ENCODE peak calls at places on chromosomes 3 and 15, in four cellular contexts. Z is OCI-LY7, S is GM23248, M is neuronal stem cell. T is an unnamed sample.

GRCh38 chr3:133476971-133477375 is 77.1 kb downstream of the BFSP2 start:
- DNase-seq in Z (peak), S (no peak), M (no peak), T (no peak)

GRCh38 chr3:100954990-100955389 is 38.2 kb downstream of the ABI3BP start:
- DNase-seq in M (no peak), Z (no peak), S (peak), T (peak)

GRCh38 chr15:69472575-69472974 is 20.0 kb downstream of the RPLP1 start:
- DNase-seq in M (no peak), Z (no peak), S (no peak), T (no peak)

GRCh38 chr3:149367021-149367840 is 10.2 kb downstream of the TM4SF1 start:
- DNase-seq in M (no peak), S (peak), Z (no peak), T (no peak)

GRCh38 chr15:51025454-51025846 is 69.3 kb downstream of the TNFAIP8L3 start:
- DNase-seq in Z (no peak), M (no peak), S (no peak), T (no peak)

GRCh38 chr15:32993285-32993684 is 201.2 kb downstream of the FMN1 start:
- DNase-seq in Z (peak), M (no peak), S (peak), T (no peak)

GRCh38 chr15:62649793-62650420 is 392.6 kb upstream of the TPM1 start:
- DNase-seq in S (peak), Z (no peak), M (no peak), T (peak)

GRCh38 chr3:66411436-66411835 is 89.4 kb downstream of the LRIG1 start:
- DNase-seq in S (peak), Z (no peak), M (no peak), T (no peak)

GRCh38 chr3:41193822-41194539 is 5.3 kb upstream of the CTNNB1 start:
- DNase-seq in Z (no peak), M (no peak), S (no peak), T (no peak)

GRCh38 chr15:25481208-25481862 is 42.5 kb upstream of the UBE3A start:
- DNase-seq in Z (no peak), S (peak), M (peak), T (no peak)

GRCh38 chr3:48851407-48851806 is 3.7 kb upstream of the PRKAR2A start:
- DNase-seq in S (peak), Z (peak), M (peak), T (no peak)

GRCh38 chr3:12993623-12994356 is 79.4 kb downstream of the IQSEC1 start:
- DNase-seq in M (no peak), Z (no peak), S (peak), T (peak)

GRCh38 chr15:38134252-38134651 is 118.4 kb upstream of the SPRED1 start:
- DNase-seq in S (no peak), M (no peak), Z (no peak), T (no peak)

GRCh38 chr3:106392905-106393304 is 524.1 kb upstream of the CBLB start:
- DNase-seq in M (no peak), Z (no peak), S (peak), T (no peak)

GRCh38 chr3:45978348-45978747 is 17.3 kb downstream of the FYCO1 start:
- DNase-seq in M (no peak), Z (no peak), S (no peak), T (no peak)

GRCh38 chr3:179967622-179968021 is 69.1 kb downstream of the PEX5L start:
- DNase-seq in Z (no peak), M (no peak), S (peak), T (no peak)

GRCh38 chr15:25736451-25736850 is 126.7 kb downstream of the ATP10A start:
- DNase-seq in M (no peak), Z (no peak), S (peak), T (peak)

GRCh38 chr3:188491276-188491687 is 337.3 kb downstream of the LPP start:
- DNase-seq in S (peak), Z (no peak), M (no peak), T (peak)

GRCh38 chr15:57500256-57500655 is 91.4 kb upstream of the MYZAP start:
- DNase-seq in S (no peak), M (no peak), Z (no peak), T (no peak)

GRCh38 chr3:123083446-123084124 is 16.8 kb downstream of the PDIA5 start:
- DNase-seq in Z (no peak), S (peak), M (no peak), T (no peak)

GRCh38 chr3:170759511-170760173 is 110.4 kb downstream of the RPL22L1 start:
- DNase-seq in M (no peak), Z (no peak), S (no peak), T (no peak)

GRCh38 chr3:58043933-58044332 is 35.7 kb downstream of the FLNB start:
- DNase-seq in S (peak), Z (no peak), M (no peak), T (peak)

GRCh38 chr15:66755298-66756068 is 53.4 kb downstream of the SMAD6 start:
- DNase-seq in M (no peak), Z (no peak), S (no peak), T (no peak)

GRCh38 chr3:82281205-82281604 is 519.8 kb upstream of the GBE1 start:
- DNase-seq in S (peak), Z (no peak), M (peak), T (no peak)

GRCh38 chr15:66771351-66771650 is 69.3 kb downstream of the SMAD6 start:
- DNase-seq in M (no peak), S (no peak), Z (no peak), T (no peak)

GRCh38 chr3:73697020-73697419 is 72.3 kb upstream of the PDZRN3 start:
- DNase-seq in M (no peak), S (no peak), Z (no peak), T (no peak)

GRCh38 chr15:37009288-37009687 is 91.1 kb downstream of the MEIS2 start:
- DNase-seq in M (no peak), S (no peak), Z (no peak), T (no peak)

GRCh38 chr3:6578526-6578925 is 282.4 kb upstream of the GRM7 start:
- DNase-seq in M (no peak), Z (no peak), S (no peak), T (no peak)

GRCh38 chr3:45124379-45124778 is 21.8 kb downstream of the CDCP1 start:
- DNase-seq in S (peak), M (no peak), Z (no peak), T (peak)

GRCh38 chr15:52230073-52230472 is 38.9 kb upstream of the GNB5 start:
- DNase-seq in M (no peak), S (no peak), Z (no peak), T (no peak)

GRCh38 chr3:80677796-80678195 is 910.0 kb upstream of the ROBO1 start:
- DNase-seq in M (no peak), Z (no peak), S (peak), T (no peak)

GRCh38 chr3:176714034-176714433 is 483.2 kb downstream of the TBL1XR1 start:
- DNase-seq in M (no peak), Z (no peak), S (no peak), T (no peak)

GRCh38 chr15:95284487-95284886 is 1046.0 kb upstream of the NR2F2 start:
- DNase-seq in M (no peak), S (no peak), Z (no peak), T (no peak)

GRCh38 chr15:85457392-85457968 is 77.1 kb downstream of the AKAP13 start:
- DNase-seq in S (no peak), M (no peak), Z (peak), T (no peak)

GRCh38 chr15:89071471-89071870 is 16.8 kb upstream of the ABHD2 start:
- DNase-seq in Z (no peak), M (no peak), S (no peak), T (no peak)

GRCh38 chr15:40006646-40007045 is 32.3 kb downstream of the SRP14 start:
- DNase-seq in M (no peak), Z (no peak), S (peak), T (peak)

GRCh38 chr15:83205725-83206324 is 1.8 kb downstream of the HDGFL3 start:
- DNase-seq in M (no peak), S (peak), Z (peak), T (peak)

GRCh38 chr3:30632521-30632920 is 26.1 kb downstream of the TGFBR2 start:
- DNase-seq in M (no peak), Z (no peak), S (no peak), T (no peak)

GRCh38 chr3:30632065-30632464 is 25.7 kb downstream of the TGFBR2 start:
- DNase-seq in M (no peak), S (peak), Z (no peak), T (no peak)

GRCh38 chr3:30637310-30638227 is 31.2 kb downstream of the TGFBR2 start:
- DNase-seq in M (no peak), S (no peak), Z (no peak), T (no peak)

GRCh38 chr3:30633718-30634117 is 27.3 kb downstream of the TGFBR2 start:
- DNase-seq in S (no peak), Z (no peak), M (no peak), T (no peak)

DNA sequence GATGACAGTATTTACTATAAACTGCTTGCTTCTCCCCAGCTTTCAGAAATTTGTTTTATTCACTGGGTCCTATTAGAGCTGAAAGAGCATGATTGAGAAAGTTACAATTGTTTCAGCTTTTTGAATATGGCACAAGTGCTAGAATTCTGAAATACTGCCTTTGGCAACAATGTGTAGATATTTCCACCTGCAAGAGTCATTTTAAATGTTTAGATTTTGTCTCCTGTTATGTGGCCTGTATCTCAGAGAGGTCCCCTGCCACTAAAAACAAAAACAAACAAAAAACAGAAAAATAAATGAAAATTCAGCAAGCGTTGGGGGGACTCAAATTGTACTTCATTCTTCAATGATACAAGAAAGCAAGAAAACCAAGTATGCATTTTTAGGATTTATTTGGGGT is 28.7 kb downstream of the TGFBR2 start:
- DNase-seq in Z (no peak), S (no peak), M (no peak), T (no peak)
- H3K27ac ChIP-seq in Z (peak), S (no peak), M (no peak), T (no peak)

GRCh38 chr3:23647706-23648258 is 158.0 kb upstream of the UBE2E1 start:
- DNase-seq in Z (no peak), M (no peak), S (no peak), T (no peak)

GRCh38 chr3:23649502-23649901 is 156.3 kb upstream of the UBE2E1 start:
- DNase-seq in S (no peak), M (no peak), Z (no peak), T (no peak)

GRCh38 chr3:23648326-23648964 is 157.3 kb upstream of the UBE2E1 start:
- DNase-seq in S (peak), M (no peak), Z (no peak), T (peak)

GRCh38 chr3:23650371-23651140 is 155.2 kb upstream of the UBE2E1 start:
- DNase-seq in M (no peak), S (peak), Z (no peak), T (peak)

GRCh38 chr3:23648965-23649328 is 156.8 kb upstream of the UBE2E1 start:
- DNase-seq in Z (no peak), M (no peak), S (no peak), T (peak)
- H2AFZ ChIP-seq in Z (peak), M (no peak), S (peak), T (peak)

GRCh38 chr15:79004336-79004735 is 59.5 kb upstream of the CTSH start:
- DNase-seq in S (peak), M (no peak), Z (peak), T (peak)

GRCh38 chr15:79003896-79004295 is 59.0 kb upstream of the CTSH start:
- DNase-seq in M (no peak), S (no peak), Z (no peak), T (no peak)

GRCh38 chr15:79002631-79003030 is 57.8 kb upstream of the CTSH start:
- DNase-seq in Z (no peak), S (no peak), M (no peak), T (peak)

GRCh38 chr15:79006071-79006470 is 61.2 kb upstream of the CTSH start:
- DNase-seq in M (no peak), S (no peak), Z (no peak), T (no peak)

GRCh38 chr15:79003301-79003700 is 58.5 kb upstream of the CTSH start:
- DNase-seq in S (peak), Z (no peak), M (no peak), T (peak)
- H3K27ac ChIP-seq in S (no peak), Z (no peak), M (no peak), T (peak)

DNA sequence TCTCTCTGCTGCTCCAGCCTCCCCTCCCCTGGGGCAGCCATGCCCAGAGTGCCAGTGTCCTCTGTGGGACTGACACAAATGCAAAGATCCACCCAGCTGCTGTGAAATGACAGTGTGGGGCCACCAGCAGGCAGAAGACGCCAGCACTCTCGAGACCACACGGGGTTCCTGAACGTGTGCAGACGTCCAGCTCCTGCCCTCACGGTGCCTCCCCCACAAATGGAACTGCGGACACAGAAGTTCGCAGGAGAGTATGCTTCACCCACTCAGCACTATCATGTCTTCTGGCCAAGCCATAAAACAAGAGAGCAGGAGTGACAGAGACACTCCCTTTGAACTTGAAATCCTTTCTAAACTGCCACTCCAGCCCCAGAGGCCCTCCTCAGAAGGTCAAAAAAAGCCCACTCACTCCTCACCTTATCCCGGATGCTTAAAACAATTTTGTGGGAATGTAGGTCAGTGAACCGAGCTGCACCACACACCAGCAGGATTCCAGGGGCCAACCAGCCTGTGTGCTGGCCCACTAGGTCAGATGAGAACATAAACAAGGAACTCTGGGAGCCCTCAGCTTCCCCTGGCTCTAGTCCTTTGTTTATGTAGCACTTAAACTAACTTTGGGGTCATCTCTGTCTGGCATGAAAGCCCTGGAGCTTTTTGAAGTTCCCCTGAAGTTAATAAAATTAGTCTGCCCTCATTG is 112.6 kb downstream of the DNAJB8 start:
- DNase-seq in M (no peak), Z (no peak), S (no peak), T (peak)
- H2AFZ ChIP-seq in M (no peak), Z (no peak), S (no peak), T (no peak)

DNA sequence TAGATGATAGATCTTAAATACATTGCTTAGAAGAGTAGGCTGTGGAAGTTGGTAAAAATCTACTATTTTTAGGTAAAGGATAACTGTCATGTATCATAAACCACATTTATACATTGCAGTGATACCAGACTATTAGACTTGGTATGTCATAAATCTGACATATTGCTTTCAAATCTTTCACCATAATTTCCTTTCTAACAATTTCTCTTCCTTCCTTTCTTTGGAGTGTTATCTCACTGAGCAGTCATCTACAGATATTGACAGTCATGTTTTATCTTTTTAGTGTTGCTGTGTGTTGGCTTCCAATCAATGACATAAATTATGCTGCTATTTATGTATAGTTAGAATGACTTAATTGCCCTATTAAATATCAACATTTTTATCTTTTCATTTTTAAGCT is 588.7 kb downstream of the TUSC7 start:
- DNase-seq in Z (no peak), S (no peak), M (no peak), T (no peak)
- H3K27ac ChIP-seq in Z (no peak), S (no peak), M (no peak), T (no peak)

GRCh38 chr3:129321887-129322286 is 43.2 kb downstream of the HMCES start:
- DNase-seq in S (no peak), Z (no peak), M (no peak), T (peak)

GRCh38 chr3:129326138-129326537 is 47.5 kb downstream of the HMCES start:
- DNase-seq in S (no peak), M (no peak), Z (no peak), T (peak)

GRCh38 chr3:129325383-129325782 is 46.7 kb downstream of the HMCES start:
- DNase-seq in Z (no peak), M (no peak), S (no peak), T (peak)

GRCh38 chr3:129324855-129325254 is 46.2 kb downstream of the HMCES start:
- DNase-seq in Z (no peak), M (no peak), S (no peak), T (peak)

DNA sequence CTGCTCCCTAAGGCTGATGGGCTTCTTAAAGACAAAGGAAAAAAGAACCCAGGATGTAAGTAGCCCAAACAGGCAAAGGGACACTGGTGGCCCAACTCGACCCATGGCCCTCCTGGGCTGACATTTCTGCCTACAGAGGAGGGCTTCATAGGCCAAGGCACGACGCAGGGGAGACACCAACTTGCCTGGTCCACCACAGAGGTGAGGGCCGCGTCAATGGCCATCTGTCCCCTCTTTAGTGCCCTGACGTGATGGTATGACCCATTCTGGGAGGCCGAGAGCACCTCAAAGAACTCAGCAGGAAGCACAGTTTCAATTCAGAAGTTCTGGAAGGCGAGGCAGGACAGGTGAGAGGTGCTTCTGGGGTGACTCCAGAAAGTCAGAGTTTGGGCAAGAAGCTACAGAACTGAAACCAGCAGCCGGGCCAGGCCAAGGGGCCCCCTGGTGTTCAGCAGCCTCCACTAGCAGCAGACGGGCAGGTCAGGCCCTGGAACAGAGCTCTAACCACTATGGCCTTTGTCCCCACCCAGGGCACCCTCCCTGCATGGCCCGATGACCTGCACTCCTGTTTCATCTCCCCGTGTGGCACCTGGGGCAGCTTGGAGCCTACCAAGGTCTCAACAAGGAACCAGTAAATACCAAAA is 45.1 kb downstream of the HMCES start:
- DNase-seq in M (no peak), Z (peak), S (peak), T (peak)
- H2AFZ ChIP-seq in M (no peak), Z (no peak), S (no peak), T (no peak)

GRCh38 chr3:151901282-151901945 is 28.0 kb downstream of the SUCNR1 start:
- DNase-seq in S (no peak), M (no peak), Z (no peak), T (no peak)
- H3K27ac ChIP-seq in S (no peak), M (peak), Z (no peak), T (no peak)

GRCh38 chr3:126267169-126267975 is 87.0 kb upstream of the ALDH1L1 start:
- DNase-seq in S (peak), Z (no peak), M (peak), T (peak)

GRCh38 chr3:126267976-126268615 is 87.7 kb upstream of the ALDH1L1 start:
- DNase-seq in Z (no peak), S (no peak), M (no peak), T (no peak)

GRCh38 chr3:126266291-126266840 is 86.0 kb upstream of the ALDH1L1 start:
- DNase-seq in S (peak), M (no peak), Z (no peak), T (peak)

GRCh38 chr3:126264952-126265351 is 84.6 kb upstream of the ALDH1L1 start:
- DNase-seq in M (no peak), Z (no peak), S (no peak), T (peak)

DNA sequence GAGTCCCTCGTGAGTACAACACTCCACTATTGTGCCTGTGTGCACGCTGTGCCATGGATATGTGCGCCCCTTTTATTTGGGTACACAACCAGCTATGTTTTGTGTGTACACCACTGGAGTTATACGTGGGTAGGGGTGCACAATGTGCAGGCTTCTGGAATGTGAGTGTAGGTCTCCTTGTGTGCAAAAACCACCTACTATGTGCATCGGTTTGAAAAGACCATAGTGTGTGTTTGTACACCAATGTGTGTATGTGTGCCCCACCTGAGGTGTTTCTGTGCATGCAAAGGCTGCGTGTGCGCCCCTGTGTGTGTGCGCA is 86.4 kb upstream of the ALDH1L1 start:
- DNase-seq in M (no peak), Z (no peak), S (no peak), T (no peak)
- H2AFZ ChIP-seq in M (peak), Z (no peak), S (peak), T (peak)

GRCh38 chr3:117398166-117398954 is 688.8 kb downstream of the TUSC7 start:
- DNase-seq in M (peak), Z (no peak), S (no peak), T (no peak)

GRCh38 chr3:117399311-117400068 is 689.9 kb downstream of the TUSC7 start:
- DNase-seq in M (peak), S (peak), Z (no peak), T (no peak)

GRCh38 chr3:117404756-117405155 is 695.2 kb downstream of the TUSC7 start:
- DNase-seq in M (no peak), S (no peak), Z (no peak), T (no peak)

GRCh38 chr3:117404153-117404552 is 694.6 kb downstream of the TUSC7 start:
- DNase-seq in M (no peak), S (peak), Z (no peak), T (no peak)

GRCh38 chr3:117400303-117400702 is 690.7 kb downstream of the TUSC7 start:
- DNase-seq in M (no peak), Z (no peak), S (no peak), T (no peak)
- H3K27ac ChIP-seq in M (no peak), Z (no peak), S (no peak), T (no peak)

T was measured in osteoblast.